ENCODE peak calls at places on chromosome X, in five cellular contexts. One of them, this sample, is unnamed.

GRCh38 chrX:54085666-54086065 is 41.4 kb upstream of the PHF8 start:
- DNase-seq in RWPE2: no peak
- DNase-seq in sigmoid colon: no peak
- DNase-seq in cardiac muscle cell: no peak
- DNase-seq in A673: no peak
- DNase-seq in this sample: no peak

GRCh38 chrX:115047715-115048114 is 30.3 kb upstream of the IL13RA2 start:
- DNase-seq in RWPE2: no peak
- DNase-seq in sigmoid colon: no peak
- DNase-seq in cardiac muscle cell: no peak
- DNase-seq in A673: no peak
- DNase-seq in this sample: no peak

GRCh38 chrX:155888139-155888538 is 7.0 kb downstream of the VAMP7 start:
- DNase-seq in RWPE2: no peak
- DNase-seq in A673: peak; percentile 40
- DNase-seq in cardiac muscle cell: peak; percentile 72
- DNase-seq in sigmoid colon: no peak
- DNase-seq in this sample: no peak

GRCh38 chrX:74422576-74423288 is 1.4 kb downstream of the SLC16A2 start:
- DNase-seq in cardiac muscle cell: peak; percentile 78
- DNase-seq in RWPE2: peak; percentile 47
- DNase-seq in A673: peak; percentile 45
- DNase-seq in sigmoid colon: peak; percentile 90
- DNase-seq in this sample: peak; percentile 83

GRCh38 chrX:105302246-105302645 is 81.8 kb upstream of the TEX13A start:
- DNase-seq in A673: no peak
- DNase-seq in RWPE2: no peak
- DNase-seq in sigmoid colon: no peak
- DNase-seq in cardiac muscle cell: no peak
- DNase-seq in this sample: no peak

GRCh38 chrX:18368402-18368801 is 13.9 kb upstream of the SCML2 start:
- DNase-seq in A673: no peak
- DNase-seq in cardiac muscle cell: no peak
- DNase-seq in sigmoid colon: no peak
- DNase-seq in RWPE2: no peak
- DNase-seq in this sample: no peak

GRCh38 chrX:123920065-123920785 is 41.3 kb upstream of the STAG2 start:
- DNase-seq in RWPE2: no peak
- DNase-seq in sigmoid colon: no peak
- DNase-seq in cardiac muscle cell: peak; percentile 69
- DNase-seq in A673: peak; percentile 19
- DNase-seq in this sample: no peak

GRCh38 chrX:6448003-6448402 is 86.9 kb downstream of the VCX3A start:
- DNase-seq in sigmoid colon: no peak
- DNase-seq in RWPE2: no peak
- DNase-seq in A673: peak; percentile 10
- DNase-seq in cardiac muscle cell: no peak
- DNase-seq in this sample: no peak

GRCh38 chrX:149275836-149276235 is 229.3 kb downstream of the IDS start:
- DNase-seq in sigmoid colon: no peak
- DNase-seq in RWPE2: no peak
- DNase-seq in cardiac muscle cell: no peak
- DNase-seq in A673: no peak
- DNase-seq in this sample: no peak

GRCh38 chrX:103607385-103608304 is at the start of gene TCEAL3:
- DNase-seq in RWPE2: no peak
- DNase-seq in cardiac muscle cell: peak; percentile 73
- DNase-seq in sigmoid colon: peak; percentile 82
- DNase-seq in A673: peak; percentile 27
- DNase-seq in this sample: peak; percentile 81

GRCh38 chrX:15714529-15714928 is 23.5 kb upstream of the CA5B start:
- DNase-seq in RWPE2: no peak
- DNase-seq in sigmoid colon: no peak
- DNase-seq in A673: peak; percentile 23
- DNase-seq in cardiac muscle cell: peak; percentile 3
- DNase-seq in this sample: no peak

GRCh38 chrX:81996166-81996565 is 794.3 kb downstream of the SH3BGRL start:
- DNase-seq in sigmoid colon: no peak
- DNase-seq in A673: no peak
- DNase-seq in RWPE2: no peak
- DNase-seq in cardiac muscle cell: no peak
- DNase-seq in this sample: no peak

GRCh38 chrX:20001615-20002014 is 10.8 kb upstream of the BCLAF3 start:
- DNase-seq in RWPE2: no peak
- DNase-seq in cardiac muscle cell: no peak
- DNase-seq in sigmoid colon: no peak
- DNase-seq in A673: no peak
- DNase-seq in this sample: peak; percentile 45

GRCh38 chrX:10240918-10241317 is 84.1 kb downstream of the CLCN4 start:
- DNase-seq in cardiac muscle cell: peak; percentile 31
- DNase-seq in sigmoid colon: peak; percentile 80
- DNase-seq in RWPE2: no peak
- DNase-seq in A673: no peak
- DNase-seq in this sample: no peak

DNA sequence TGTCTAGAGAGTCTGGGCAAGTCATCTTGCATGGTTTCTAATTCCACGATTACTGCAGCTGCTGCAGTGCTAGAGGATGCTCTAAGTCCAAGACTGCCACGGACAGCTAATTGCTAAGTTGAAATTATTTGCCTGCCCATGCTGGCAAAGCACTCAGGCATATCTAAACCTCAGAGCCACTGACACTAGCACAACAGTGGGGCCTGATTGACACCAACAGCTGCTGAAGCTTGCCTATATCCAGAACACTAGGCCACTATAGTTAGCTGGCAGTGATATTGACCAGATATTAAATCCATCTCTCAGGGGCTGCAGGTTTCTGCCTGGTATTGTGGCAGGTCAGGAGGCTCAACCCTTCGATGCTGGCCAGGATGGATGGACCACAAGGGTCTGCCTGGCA is 103.9 kb downstream of the DCAF12L1 start:
- DNase-seq in sigmoid colon: no peak
- DNase-seq in RWPE2: no peak
- DNase-seq in A673: no peak
- DNase-seq in cardiac muscle cell: no peak
- DNase-seq in this sample: no peak
- H3K36me3 ChIP-seq in sigmoid colon: no peaks in the 10 kb centered on the region
- H3K36me3 ChIP-seq in RWPE2: no peaks in the 10 kb centered on the region
- H3K36me3 ChIP-seq in A673: no peaks in the 10 kb centered on the region
- H3K36me3 ChIP-seq in cardiac muscle cell: peaks cover 3% of the 10 kb centered on the region
- H3K36me3 ChIP-seq in this sample: no peaks in the 10 kb centered on the region

DNA sequence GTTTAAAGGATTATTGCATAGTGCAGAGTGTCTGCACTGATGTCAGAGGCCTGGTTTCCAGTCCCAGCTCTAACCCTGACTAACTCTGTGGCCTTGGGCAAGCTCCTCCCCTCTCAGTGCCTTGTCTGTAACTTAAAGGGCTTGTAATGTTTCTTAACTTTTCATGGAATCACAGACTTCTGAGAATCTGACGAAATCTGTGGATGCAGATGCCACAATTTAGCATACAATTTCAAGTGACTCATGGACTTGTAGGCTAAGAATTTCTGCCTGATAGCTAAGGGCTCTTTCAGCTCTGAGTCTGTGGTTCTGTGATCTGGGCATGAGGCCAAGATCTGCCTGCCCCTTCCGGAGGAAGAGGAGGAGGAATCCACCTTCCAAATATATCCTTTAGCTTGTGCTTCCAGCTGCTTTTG is 236.9 kb downstream of the AR start:
- DNase-seq in RWPE2: peak; percentile 40
- DNase-seq in A673: peak; percentile 27
- DNase-seq in cardiac muscle cell: peak; percentile 97
- DNase-seq in sigmoid colon: peak; percentile 77
- DNase-seq in this sample: no peak
- H3K4me3 ChIP-seq in RWPE2: no peak overlapping the region
- H3K4me3 ChIP-seq in A673: no peak overlapping the region
- H3K4me3 ChIP-seq in cardiac muscle cell: no peak overlapping the region
- H3K4me3 ChIP-seq in sigmoid colon: no peak overlapping the region
- H3K4me3 ChIP-seq in this sample: no peak overlapping the region

DNA sequence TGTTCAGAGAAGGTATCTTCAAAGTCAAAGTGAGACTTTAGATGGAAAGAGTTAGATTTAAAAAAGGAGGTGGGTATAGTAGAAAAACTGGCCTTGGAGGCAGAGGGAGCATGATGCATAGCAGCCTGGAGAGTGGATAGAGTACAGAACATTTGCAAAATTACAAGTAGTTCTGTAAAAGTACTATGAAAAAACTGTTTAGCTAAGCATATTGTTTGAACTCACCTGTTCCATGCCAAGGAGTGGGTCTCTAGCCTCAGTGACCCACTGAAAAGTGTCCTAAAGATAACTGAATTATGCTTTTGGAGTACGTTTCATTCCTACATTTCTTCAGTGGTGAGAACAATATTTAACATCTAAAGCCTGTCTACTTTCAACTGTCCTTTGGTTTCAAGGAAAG is 218.9 kb downstream of the NAP1L3 start:
- DNase-seq in sigmoid colon: no peak
- DNase-seq in cardiac muscle cell: no peak
- DNase-seq in RWPE2: no peak
- DNase-seq in A673: no peak
- DNase-seq in this sample: no peak
- H3K27me3 ChIP-seq in sigmoid colon: no peaks in the 10 kb centered on the region
- H3K27me3 ChIP-seq in cardiac muscle cell: no peaks in the 10 kb centered on the region
- H3K27me3 ChIP-seq in RWPE2: no peaks in the 10 kb centered on the region
- H3K27me3 ChIP-seq in A673: no peaks in the 10 kb centered on the region
- H3K27me3 ChIP-seq in this sample: no peaks in the 10 kb centered on the region

GRCh38 chrX:130071611-130072349 is 38.5 kb downstream of the ELF4 start:
- DNase-seq in cardiac muscle cell: no peak
- DNase-seq in A673: no peak
- DNase-seq in sigmoid colon: no peak
- DNase-seq in RWPE2: no peak
- DNase-seq in this sample: peak; percentile 44
- H3K36me3 ChIP-seq in cardiac muscle cell: no peaks in the 10 kb centered on the region
- H3K36me3 ChIP-seq in A673: peaks cover 5% of the 10 kb centered on the region
- H3K36me3 ChIP-seq in sigmoid colon: no peaks in the 10 kb centered on the region
- H3K36me3 ChIP-seq in RWPE2: peaks cover 7% of the 10 kb centered on the region
- H3K36me3 ChIP-seq in this sample: no peaks in the 10 kb centered on the region

DNA sequence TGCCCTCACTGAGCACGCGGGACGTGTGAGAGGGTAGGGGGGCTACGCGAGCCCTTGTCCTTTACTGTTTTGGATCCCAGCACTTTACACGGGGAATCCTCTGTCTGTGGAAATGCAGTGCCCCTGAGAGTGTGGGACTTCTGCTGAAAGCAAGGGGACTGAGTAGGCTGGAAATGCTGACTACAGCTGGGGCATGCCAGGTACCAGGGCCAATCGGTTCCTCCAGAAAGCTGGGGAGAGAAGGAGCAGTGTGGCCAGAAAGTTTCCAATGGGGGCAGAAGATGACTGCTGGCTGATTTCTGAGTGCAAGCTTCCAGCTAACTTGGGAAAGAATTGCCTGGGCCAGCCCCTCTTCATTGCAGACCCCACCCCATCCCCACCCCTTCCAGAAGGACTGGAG is 1.5 kb downstream of the NHSL2 start:
- DNase-seq in RWPE2: no peak
- DNase-seq in cardiac muscle cell: no peak
- DNase-seq in sigmoid colon: no peak
- DNase-seq in A673: no peak
- DNase-seq in this sample: no peak
- H3K4me3 ChIP-seq in RWPE2: no peak overlapping the region
- H3K4me3 ChIP-seq in cardiac muscle cell: peak overlapping the region; percentile 69
- H3K4me3 ChIP-seq in sigmoid colon: peak overlapping the region; percentile 62
- H3K4me3 ChIP-seq in A673: no peak overlapping the region
- H3K4me3 ChIP-seq in this sample: peak overlapping the region; percentile 87

GRCh38 chrX:13824746-13825145 is 7.9 kb upstream of the GPM6B start:
- DNase-seq in cardiac muscle cell: no peak
- DNase-seq in RWPE2: no peak
- DNase-seq in sigmoid colon: no peak
- DNase-seq in A673: no peak
- DNase-seq in this sample: no peak

GRCh38 chrX:13827693-13828092 is 10.8 kb upstream of the GPM6B start:
- DNase-seq in sigmoid colon: no peak
- DNase-seq in RWPE2: no peak
- DNase-seq in A673: no peak
- DNase-seq in cardiac muscle cell: no peak
- DNase-seq in this sample: no peak

GRCh38 chrX:13828392-13828791 is 11.5 kb upstream of the GPM6B start:
- DNase-seq in sigmoid colon: no peak
- DNase-seq in RWPE2: no peak
- DNase-seq in cardiac muscle cell: no peak
- DNase-seq in A673: no peak
- DNase-seq in this sample: no peak

GRCh38 chrX:13825178-13825762 is 8.4 kb upstream of the GPM6B start:
- DNase-seq in A673: no peak
- DNase-seq in cardiac muscle cell: no peak
- DNase-seq in RWPE2: no peak
- DNase-seq in sigmoid colon: no peak
- DNase-seq in this sample: no peak

DNA sequence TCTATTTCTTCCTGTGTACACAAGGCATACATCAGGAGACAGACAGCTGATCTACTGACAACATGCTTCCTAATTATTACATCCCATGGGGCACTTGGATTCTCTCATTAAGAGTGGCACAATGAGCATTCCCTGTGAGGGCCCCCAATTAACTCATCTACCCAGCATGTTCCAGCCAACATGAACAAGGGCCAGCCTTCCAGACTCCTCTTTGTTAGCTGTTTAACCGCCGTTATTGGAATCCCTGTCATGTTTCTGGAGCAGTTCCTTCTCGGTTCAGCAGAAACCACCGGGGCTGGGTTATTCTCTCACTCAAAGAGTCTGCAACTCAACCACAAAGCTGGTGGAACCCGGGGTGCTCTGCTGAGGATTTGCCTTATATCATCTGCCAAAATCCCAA is 9.9 kb upstream of the GPM6B start:
- DNase-seq in sigmoid colon: no peak
- DNase-seq in cardiac muscle cell: no peak
- DNase-seq in RWPE2: no peak
- DNase-seq in A673: no peak
- DNase-seq in this sample: no peak
- H3K27me3 ChIP-seq in sigmoid colon: no peaks in the 10 kb centered on the region
- H3K27me3 ChIP-seq in cardiac muscle cell: no peaks in the 10 kb centered on the region
- H3K27me3 ChIP-seq in RWPE2: no peaks in the 10 kb centered on the region
- H3K27me3 ChIP-seq in A673: no peaks in the 10 kb centered on the region
- H3K27me3 ChIP-seq in this sample: no peaks in the 10 kb centered on the region